ENCODE peak calls at places on chromosome 10, in six cellular contexts. I is NCI-H2029, X is NB4, P is nephron progenitor cell, E is H9, H is MM.1S. D is an unnamed sample.
A peak's percentile ranks its signal among the peaks of the same experiment; 100 is the strongest.

GRCh38 chr10:46283945-46284285 is 2.9 kb upstream of the ANTXRL start:
- DNase-seq in X (no peak), E (no peak), P (no peak), H (no peak), I (no peak), D (no peak)

GRCh38 chr10:78948616-78949015 is 120.2 kb upstream of the ZMIZ1 start:
- DNase-seq in X (no peak), H (no peak), P (no peak), I (no peak), E (no peak), D (no peak)

GRCh38 chr10:97570789-97571536 is 1.6 kb upstream of the ANKRD2 start:
- DNase-seq in E (no peak), P (no peak), I (no peak), H (no peak), X (no peak), D (no peak)

GRCh38 chr10:82361317-82361716 is 486.3 kb downstream of the NRG3 start:
- DNase-seq in X (no peak), P (no peak), H (no peak), I (no peak), E (no peak), D (no peak)

GRCh38 chr10:103884681-103885139 is 29.3 kb upstream of the SH3PXD2A start:
- DNase-seq in I (peak; percentile 21), X (peak; percentile 70), E (peak; percentile 65), P (peak; percentile 52), H (peak; percentile 27), D (peak; percentile 78)

GRCh38 chr10:22805304-22805703 is 90.9 kb upstream of the PIP4K2A start:
- DNase-seq in E (no peak), X (no peak), P (no peak), I (peak; percentile 62), H (no peak), D (no peak)

GRCh38 chr10:69939033-69939432 is 113.6 kb upstream of the MACROH2A2 start:
- DNase-seq in I (no peak), H (no peak), X (no peak), E (no peak), P (no peak), D (no peak)

GRCh38 chr10:103838851-103839512 is 16.4 kb downstream of the SH3PXD2A start:
- DNase-seq in X (no peak), I (no peak), P (no peak), H (no peak), E (no peak), D (no peak)

GRCh38 chr10:73940634-73941221 is 29.8 kb downstream of the PLAU start:
- DNase-seq in H (peak; percentile 69), E (peak; percentile 84), I (peak; percentile 21), X (peak; percentile 84), P (peak; percentile 92), D (peak; percentile 89)

GRCh38 chr10:59831658-59832503 is 74.5 kb downstream of the CCDC6 start:
- DNase-seq in P (no peak), I (no peak), H (no peak), X (no peak), E (no peak), D (no peak)

GRCh38 chr10:51937313-51937712 is 237.9 kb upstream of the CSTF2T start:
- DNase-seq in H (no peak), E (no peak), I (no peak), P (no peak), X (no peak), D (no peak)

GRCh38 chr10:112335104-112335840 is 38.6 kb upstream of the ACSL5 start:
- DNase-seq in I (no peak), H (no peak), X (peak; percentile 69), P (no peak), E (no peak), D (no peak)

GRCh38 chr10:48762104-48763042 is 77.7 kb downstream of the WDFY4 start:
- DNase-seq in E (no peak), H (no peak), P (no peak), I (no peak), X (no peak), D (no peak)

GRCh38 chr10:96299383-96299782 is 4.9 kb upstream of the DNTT start:
- DNase-seq in H (peak; percentile 25), P (no peak), E (no peak), X (no peak), I (peak; percentile 1), D (no peak)

GRCh38 chr10:11846542-11846941 is 23.4 kb downstream of the PROSER2 start:
- DNase-seq in I (no peak), P (no peak), H (no peak), X (no peak), E (no peak), D (no peak)

GRCh38 chr10:99631496-99631895 is 11.3 kb upstream of the SLC25A28 start:
- DNase-seq in H (no peak), E (no peak), X (no peak), P (no peak), I (no peak), D (no peak)

GRCh38 chr10:22992075-22992474 is 64.2 kb downstream of the ARMC3 start:
- DNase-seq in I (no peak), H (peak; percentile 87), E (no peak), P (no peak), X (no peak), D (no peak)

GRCh38 chr10:132408367-132408781 is 11.4 kb downstream of the PWWP2B start:
- DNase-seq in E (peak; percentile 58), X (peak; percentile 39), I (no peak), P (peak; percentile 52), H (no peak), D (no peak)

GRCh38 chr10:505459-505858 is 184.0 kb downstream of the DIP2C start:
- DNase-seq in H (no peak), E (no peak), P (no peak), I (no peak), X (no peak), D (no peak)

GRCh38 chr10:31707578-31708411 is 220.8 kb downstream of the ARHGAP12 start:
- DNase-seq in X (peak; percentile 76), I (no peak), P (peak; percentile 56), H (peak; percentile 59), E (peak; percentile 48), D (peak; percentile 90)

D was measured in islet precursor cell.